ENCODE peak calls at places on chromosome 9, in five cellular contexts. One of them, this sample, is unnamed.

GRCh38 chr9:107976767-107977166 is 487.2 kb upstream of the KLF4 start:
- DNase-seq in AG08396: peak
- DNase-seq in stimulated activated CD4-positive, alpha-beta T cell treated with anti-CD3 and anti-CD28 coated beads, Interleukin-1b, Interleukin-23, amount 100 ng/mL, for 24 hours: no peak
- DNase-seq in stimulated activated CD8-positive, alpha-beta memory T cell treated with anti-CD3 and anti-CD28 coated beads, Interleukin-15, amount 100 ng/mL, for 24 hours: no peak
- DNase-seq in amniotic epithelial cell: no peak
- DNase-seq in this sample: no peak

GRCh38 chr9:126000256-126000655 is 253.1 kb downstream of the PBX3 start:
- DNase-seq in AG08396: no peak
- DNase-seq in stimulated activated CD4-positive, alpha-beta T cell treated with anti-CD3 and anti-CD28 coated beads, Interleukin-1b, Interleukin-23, amount 100 ng/mL, for 24 hours: no peak
- DNase-seq in stimulated activated CD8-positive, alpha-beta memory T cell treated with anti-CD3 and anti-CD28 coated beads, Interleukin-15, amount 100 ng/mL, for 24 hours: no peak
- DNase-seq in amniotic epithelial cell: no peak
- DNase-seq in this sample: no peak

GRCh38 chr9:137169764-137170460 is at the start of gene LRRC26:
- DNase-seq in AG08396: no peak
- DNase-seq in stimulated activated CD4-positive, alpha-beta T cell treated with anti-CD3 and anti-CD28 coated beads, Interleukin-1b, Interleukin-23, amount 100 ng/mL, for 24 hours: no peak
- DNase-seq in stimulated activated CD8-positive, alpha-beta memory T cell treated with anti-CD3 and anti-CD28 coated beads, Interleukin-15, amount 100 ng/mL, for 24 hours: no peak
- DNase-seq in amniotic epithelial cell: no peak
- DNase-seq in this sample: no peak

GRCh38 chr9:131739988-131740648 is at the start of gene RAPGEF1:
- DNase-seq in AG08396: peak
- DNase-seq in stimulated activated CD4-positive, alpha-beta T cell treated with anti-CD3 and anti-CD28 coated beads, Interleukin-1b, Interleukin-23, amount 100 ng/mL, for 24 hours: peak
- DNase-seq in stimulated activated CD8-positive, alpha-beta memory T cell treated with anti-CD3 and anti-CD28 coated beads, Interleukin-15, amount 100 ng/mL, for 24 hours: peak
- DNase-seq in amniotic epithelial cell: no peak
- DNase-seq in this sample: peak

GRCh38 chr9:34139477-34140146 is 13.1 kb upstream of the DCAF12 start:
- DNase-seq in AG08396: peak
- DNase-seq in stimulated activated CD4-positive, alpha-beta T cell treated with anti-CD3 and anti-CD28 coated beads, Interleukin-1b, Interleukin-23, amount 100 ng/mL, for 24 hours: no peak
- DNase-seq in stimulated activated CD8-positive, alpha-beta memory T cell treated with anti-CD3 and anti-CD28 coated beads, Interleukin-15, amount 100 ng/mL, for 24 hours: no peak
- DNase-seq in amniotic epithelial cell: peak
- DNase-seq in this sample: peak

GRCh38 chr9:98328141-98328540 is 72.7 kb upstream of the TBC1D2 start:
- DNase-seq in AG08396: no peak
- DNase-seq in stimulated activated CD4-positive, alpha-beta T cell treated with anti-CD3 and anti-CD28 coated beads, Interleukin-1b, Interleukin-23, amount 100 ng/mL, for 24 hours: no peak
- DNase-seq in stimulated activated CD8-positive, alpha-beta memory T cell treated with anti-CD3 and anti-CD28 coated beads, Interleukin-15, amount 100 ng/mL, for 24 hours: no peak
- DNase-seq in amniotic epithelial cell: no peak
- DNase-seq in this sample: no peak

GRCh38 chr9:119400607-119401006 is 31.4 kb upstream of the BRINP1 start:
- DNase-seq in AG08396: no peak
- DNase-seq in stimulated activated CD4-positive, alpha-beta T cell treated with anti-CD3 and anti-CD28 coated beads, Interleukin-1b, Interleukin-23, amount 100 ng/mL, for 24 hours: no peak
- DNase-seq in stimulated activated CD8-positive, alpha-beta memory T cell treated with anti-CD3 and anti-CD28 coated beads, Interleukin-15, amount 100 ng/mL, for 24 hours: no peak
- DNase-seq in amniotic epithelial cell: no peak
- DNase-seq in this sample: no peak

GRCh38 chr9:116951588-116952433 is 264.7 kb downstream of the TRIM32 start:
- DNase-seq in AG08396: peak
- DNase-seq in stimulated activated CD4-positive, alpha-beta T cell treated with anti-CD3 and anti-CD28 coated beads, Interleukin-1b, Interleukin-23, amount 100 ng/mL, for 24 hours: no peak
- DNase-seq in stimulated activated CD8-positive, alpha-beta memory T cell treated with anti-CD3 and anti-CD28 coated beads, Interleukin-15, amount 100 ng/mL, for 24 hours: no peak
- DNase-seq in amniotic epithelial cell: no peak
- DNase-seq in this sample: peak

GRCh38 chr9:3863114-3863528 is 337.3 kb upstream of the RFX3 start:
- DNase-seq in AG08396: peak
- DNase-seq in stimulated activated CD4-positive, alpha-beta T cell treated with anti-CD3 and anti-CD28 coated beads, Interleukin-1b, Interleukin-23, amount 100 ng/mL, for 24 hours: no peak
- DNase-seq in stimulated activated CD8-positive, alpha-beta memory T cell treated with anti-CD3 and anti-CD28 coated beads, Interleukin-15, amount 100 ng/mL, for 24 hours: no peak
- DNase-seq in amniotic epithelial cell: peak
- DNase-seq in this sample: peak

GRCh38 chr9:8855046-8855445 is 1055.5 kb upstream of the DMAC1 start:
- DNase-seq in AG08396: no peak
- DNase-seq in stimulated activated CD4-positive, alpha-beta T cell treated with anti-CD3 and anti-CD28 coated beads, Interleukin-1b, Interleukin-23, amount 100 ng/mL, for 24 hours: no peak
- DNase-seq in stimulated activated CD8-positive, alpha-beta memory T cell treated with anti-CD3 and anti-CD28 coated beads, Interleukin-15, amount 100 ng/mL, for 24 hours: no peak
- DNase-seq in amniotic epithelial cell: no peak
- DNase-seq in this sample: peak

GRCh38 chr9:136029556-136029955 is 65.5 kb downstream of the NACC2 start:
- DNase-seq in AG08396: no peak
- DNase-seq in stimulated activated CD4-positive, alpha-beta T cell treated with anti-CD3 and anti-CD28 coated beads, Interleukin-1b, Interleukin-23, amount 100 ng/mL, for 24 hours: no peak
- DNase-seq in stimulated activated CD8-positive, alpha-beta memory T cell treated with anti-CD3 and anti-CD28 coated beads, Interleukin-15, amount 100 ng/mL, for 24 hours: no peak
- DNase-seq in amniotic epithelial cell: no peak
- DNase-seq in this sample: no peak

GRCh38 chr9:130029223-130029583 is 13.8 kb downstream of the FNBP1 start:
- DNase-seq in AG08396: no peak
- DNase-seq in stimulated activated CD4-positive, alpha-beta T cell treated with anti-CD3 and anti-CD28 coated beads, Interleukin-1b, Interleukin-23, amount 100 ng/mL, for 24 hours: no peak
- DNase-seq in stimulated activated CD8-positive, alpha-beta memory T cell treated with anti-CD3 and anti-CD28 coated beads, Interleukin-15, amount 100 ng/mL, for 24 hours: no peak
- DNase-seq in amniotic epithelial cell: no peak
- DNase-seq in this sample: no peak

GRCh38 chr9:82819260-82819659 is 243.7 kb downstream of the RASEF start:
- DNase-seq in AG08396: no peak
- DNase-seq in stimulated activated CD4-positive, alpha-beta T cell treated with anti-CD3 and anti-CD28 coated beads, Interleukin-1b, Interleukin-23, amount 100 ng/mL, for 24 hours: no peak
- DNase-seq in stimulated activated CD8-positive, alpha-beta memory T cell treated with anti-CD3 and anti-CD28 coated beads, Interleukin-15, amount 100 ng/mL, for 24 hours: no peak
- DNase-seq in amniotic epithelial cell: no peak
- DNase-seq in this sample: no peak

GRCh38 chr9:130940693-130941576 is 1.9 kb upstream of the FIBCD1 start:
- DNase-seq in AG08396: no peak
- DNase-seq in stimulated activated CD4-positive, alpha-beta T cell treated with anti-CD3 and anti-CD28 coated beads, Interleukin-1b, Interleukin-23, amount 100 ng/mL, for 24 hours: peak
- DNase-seq in stimulated activated CD8-positive, alpha-beta memory T cell treated with anti-CD3 and anti-CD28 coated beads, Interleukin-15, amount 100 ng/mL, for 24 hours: peak
- DNase-seq in amniotic epithelial cell: peak
- DNase-seq in this sample: peak

GRCh38 chr9:138020120-138020794 is 142.7 kb downstream of the CACNA1B start:
- DNase-seq in AG08396: no peak
- DNase-seq in stimulated activated CD4-positive, alpha-beta T cell treated with anti-CD3 and anti-CD28 coated beads, Interleukin-1b, Interleukin-23, amount 100 ng/mL, for 24 hours: no peak
- DNase-seq in stimulated activated CD8-positive, alpha-beta memory T cell treated with anti-CD3 and anti-CD28 coated beads, Interleukin-15, amount 100 ng/mL, for 24 hours: no peak
- DNase-seq in amniotic epithelial cell: no peak
- DNase-seq in this sample: no peak

GRCh38 chr9:138022756-138023393 is 145.3 kb downstream of the CACNA1B start:
- DNase-seq in AG08396: no peak
- DNase-seq in stimulated activated CD4-positive, alpha-beta T cell treated with anti-CD3 and anti-CD28 coated beads, Interleukin-1b, Interleukin-23, amount 100 ng/mL, for 24 hours: no peak
- DNase-seq in stimulated activated CD8-positive, alpha-beta memory T cell treated with anti-CD3 and anti-CD28 coated beads, Interleukin-15, amount 100 ng/mL, for 24 hours: no peak
- DNase-seq in amniotic epithelial cell: no peak
- DNase-seq in this sample: no peak

GRCh38 chr9:129932303-129933151 is 97.3 kb downstream of the USP20 start:
- DNase-seq in AG08396: peak
- DNase-seq in stimulated activated CD4-positive, alpha-beta T cell treated with anti-CD3 and anti-CD28 coated beads, Interleukin-1b, Interleukin-23, amount 100 ng/mL, for 24 hours: no peak
- DNase-seq in stimulated activated CD8-positive, alpha-beta memory T cell treated with anti-CD3 and anti-CD28 coated beads, Interleukin-15, amount 100 ng/mL, for 24 hours: no peak
- DNase-seq in amniotic epithelial cell: no peak
- DNase-seq in this sample: no peak

GRCh38 chr9:125233678-125234077 is 7.5 kb downstream of the HSPA5 start:
- DNase-seq in AG08396: peak
- DNase-seq in stimulated activated CD4-positive, alpha-beta T cell treated with anti-CD3 and anti-CD28 coated beads, Interleukin-1b, Interleukin-23, amount 100 ng/mL, for 24 hours: no peak
- DNase-seq in stimulated activated CD8-positive, alpha-beta memory T cell treated with anti-CD3 and anti-CD28 coated beads, Interleukin-15, amount 100 ng/mL, for 24 hours: no peak
- DNase-seq in amniotic epithelial cell: peak
- DNase-seq in this sample: peak

GRCh38 chr9:89853931-89854330 is 249.1 kb downstream of the GADD45G start:
- DNase-seq in AG08396: no peak
- DNase-seq in stimulated activated CD4-positive, alpha-beta T cell treated with anti-CD3 and anti-CD28 coated beads, Interleukin-1b, Interleukin-23, amount 100 ng/mL, for 24 hours: no peak
- DNase-seq in stimulated activated CD8-positive, alpha-beta memory T cell treated with anti-CD3 and anti-CD28 coated beads, Interleukin-15, amount 100 ng/mL, for 24 hours: no peak
- DNase-seq in amniotic epithelial cell: no peak
- DNase-seq in this sample: no peak

GRCh38 chr9:78236511-78236950 is 656 bp downstream of the CEP78 start:
- DNase-seq in AG08396: peak
- DNase-seq in stimulated activated CD4-positive, alpha-beta T cell treated with anti-CD3 and anti-CD28 coated beads, Interleukin-1b, Interleukin-23, amount 100 ng/mL, for 24 hours: no peak
- DNase-seq in stimulated activated CD8-positive, alpha-beta memory T cell treated with anti-CD3 and anti-CD28 coated beads, Interleukin-15, amount 100 ng/mL, for 24 hours: no peak
- DNase-seq in amniotic epithelial cell: peak
- DNase-seq in this sample: no peak

GRCh38 chr9:34171753-34172535 is 6.9 kb upstream of the UBAP1 start:
- DNase-seq in AG08396: no peak
- DNase-seq in stimulated activated CD4-positive, alpha-beta T cell treated with anti-CD3 and anti-CD28 coated beads, Interleukin-1b, Interleukin-23, amount 100 ng/mL, for 24 hours: no peak
- DNase-seq in stimulated activated CD8-positive, alpha-beta memory T cell treated with anti-CD3 and anti-CD28 coated beads, Interleukin-15, amount 100 ng/mL, for 24 hours: no peak
- DNase-seq in amniotic epithelial cell: no peak
- DNase-seq in this sample: no peak

GRCh38 chr9:73714294-73714693 is 562.6 kb downstream of the ANXA1 start:
- DNase-seq in AG08396: no peak
- DNase-seq in stimulated activated CD4-positive, alpha-beta T cell treated with anti-CD3 and anti-CD28 coated beads, Interleukin-1b, Interleukin-23, amount 100 ng/mL, for 24 hours: no peak
- DNase-seq in stimulated activated CD8-positive, alpha-beta memory T cell treated with anti-CD3 and anti-CD28 coated beads, Interleukin-15, amount 100 ng/mL, for 24 hours: no peak
- DNase-seq in amniotic epithelial cell: peak
- DNase-seq in this sample: peak

GRCh38 chr9:109953813-109954489 is 174.0 kb downstream of the PALM2AKAP2 start:
- DNase-seq in AG08396: no peak
- DNase-seq in stimulated activated CD4-positive, alpha-beta T cell treated with anti-CD3 and anti-CD28 coated beads, Interleukin-1b, Interleukin-23, amount 100 ng/mL, for 24 hours: no peak
- DNase-seq in stimulated activated CD8-positive, alpha-beta memory T cell treated with anti-CD3 and anti-CD28 coated beads, Interleukin-15, amount 100 ng/mL, for 24 hours: no peak
- DNase-seq in amniotic epithelial cell: no peak
- DNase-seq in this sample: no peak

GRCh38 chr9:134967547-134967930 is 49.8 kb upstream of the FCN1 start:
- DNase-seq in AG08396: no peak
- DNase-seq in stimulated activated CD4-positive, alpha-beta T cell treated with anti-CD3 and anti-CD28 coated beads, Interleukin-1b, Interleukin-23, amount 100 ng/mL, for 24 hours: no peak
- DNase-seq in stimulated activated CD8-positive, alpha-beta memory T cell treated with anti-CD3 and anti-CD28 coated beads, Interleukin-15, amount 100 ng/mL, for 24 hours: no peak
- DNase-seq in amniotic epithelial cell: no peak
- DNase-seq in this sample: no peak

GRCh38 chr9:136326061-136326776 is 1.1 kb upstream of the GPSM1 start:
- DNase-seq in AG08396: peak
- DNase-seq in stimulated activated CD4-positive, alpha-beta T cell treated with anti-CD3 and anti-CD28 coated beads, Interleukin-1b, Interleukin-23, amount 100 ng/mL, for 24 hours: no peak
- DNase-seq in stimulated activated CD8-positive, alpha-beta memory T cell treated with anti-CD3 and anti-CD28 coated beads, Interleukin-15, amount 100 ng/mL, for 24 hours: no peak
- DNase-seq in amniotic epithelial cell: peak
- DNase-seq in this sample: peak

GRCh38 chr9:35162605-35163315 is 951 bp downstream of the UNC13B start:
- DNase-seq in AG08396: no peak
- DNase-seq in stimulated activated CD4-positive, alpha-beta T cell treated with anti-CD3 and anti-CD28 coated beads, Interleukin-1b, Interleukin-23, amount 100 ng/mL, for 24 hours: no peak
- DNase-seq in stimulated activated CD8-positive, alpha-beta memory T cell treated with anti-CD3 and anti-CD28 coated beads, Interleukin-15, amount 100 ng/mL, for 24 hours: no peak
- DNase-seq in amniotic epithelial cell: peak
- DNase-seq in this sample: no peak

GRCh38 chr9:69325409-69326212 is 596 bp downstream of the ENTREP1 start:
- DNase-seq in AG08396: peak
- DNase-seq in stimulated activated CD4-positive, alpha-beta T cell treated with anti-CD3 and anti-CD28 coated beads, Interleukin-1b, Interleukin-23, amount 100 ng/mL, for 24 hours: no peak
- DNase-seq in stimulated activated CD8-positive, alpha-beta memory T cell treated with anti-CD3 and anti-CD28 coated beads, Interleukin-15, amount 100 ng/mL, for 24 hours: no peak
- DNase-seq in amniotic epithelial cell: no peak
- DNase-seq in this sample: no peak

GRCh38 chr9:137233143-137233980 is 2.7 kb downstream of the SLC34A3 start:
- DNase-seq in AG08396: no peak
- DNase-seq in stimulated activated CD4-positive, alpha-beta T cell treated with anti-CD3 and anti-CD28 coated beads, Interleukin-1b, Interleukin-23, amount 100 ng/mL, for 24 hours: no peak
- DNase-seq in stimulated activated CD8-positive, alpha-beta memory T cell treated with anti-CD3 and anti-CD28 coated beads, Interleukin-15, amount 100 ng/mL, for 24 hours: no peak
- DNase-seq in amniotic epithelial cell: no peak
- DNase-seq in this sample: no peak

GRCh38 chr9:70407081-70407503 is 7.4 kb downstream of the KLF9 start:
- DNase-seq in AG08396: peak
- DNase-seq in stimulated activated CD4-positive, alpha-beta T cell treated with anti-CD3 and anti-CD28 coated beads, Interleukin-1b, Interleukin-23, amount 100 ng/mL, for 24 hours: no peak
- DNase-seq in stimulated activated CD8-positive, alpha-beta memory T cell treated with anti-CD3 and anti-CD28 coated beads, Interleukin-15, amount 100 ng/mL, for 24 hours: no peak
- DNase-seq in amniotic epithelial cell: peak
- DNase-seq in this sample: peak

GRCh38 chr9:69370430-69370829 is 45.4 kb downstream of the ENTREP1 start:
- DNase-seq in AG08396: no peak
- DNase-seq in stimulated activated CD4-positive, alpha-beta T cell treated with anti-CD3 and anti-CD28 coated beads, Interleukin-1b, Interleukin-23, amount 100 ng/mL, for 24 hours: no peak
- DNase-seq in stimulated activated CD8-positive, alpha-beta memory T cell treated with anti-CD3 and anti-CD28 coated beads, Interleukin-15, amount 100 ng/mL, for 24 hours: no peak
- DNase-seq in amniotic epithelial cell: no peak
- DNase-seq in this sample: peak

GRCh38 chr9:89470239-89470638 is 27.7 kb downstream of the SEMA4D start:
- DNase-seq in AG08396: no peak
- DNase-seq in stimulated activated CD4-positive, alpha-beta T cell treated with anti-CD3 and anti-CD28 coated beads, Interleukin-1b, Interleukin-23, amount 100 ng/mL, for 24 hours: no peak
- DNase-seq in stimulated activated CD8-positive, alpha-beta memory T cell treated with anti-CD3 and anti-CD28 coated beads, Interleukin-15, amount 100 ng/mL, for 24 hours: no peak
- DNase-seq in amniotic epithelial cell: no peak
- DNase-seq in this sample: no peak

This sample was measured in kidney glomerular epithelial cell.